ENCODE peak calls at places on chromosomes 5 and 9, in seven cellular contexts. N is GM23338; A is HCT116; F is tibial artery; B is Peyer's patch; Z is left ventricle myocardium inferior; Q is CD8-positive, alpha-beta memory T cell. G is an unnamed sample.

GRCh38 chr9:104861406-104861805 is 66.5 kb downstream of the ABCA1 start:
- DNase-seq in Q (no peak), N (no peak), B (no peak), A (no peak), F (no peak), Z (no peak), G (no peak)

GRCh38 chr5:30871191-30871590 is 322.3 kb upstream of the CDH6 start:
- DNase-seq in F (no peak), B (no peak), Z (no peak), N (no peak), Q (no peak), A (no peak), G (no peak)

GRCh38 chr9:7289773-7290172 is 509.8 kb downstream of the DMAC1 start:
- DNase-seq in N (no peak), Q (no peak), B (no peak), A (no peak), F (no peak), Z (no peak), G (no peak)

GRCh38 chr5:110909950-110910349 is 161.6 kb upstream of the TSLP start:
- DNase-seq in Z (no peak), Q (no peak), A (no peak), B (no peak), F (no peak), N (no peak), G (no peak)

GRCh38 chr9:29701536-29701935 is 2128.3 kb upstream of the C9orf72 start:
- DNase-seq in B (no peak), N (no peak), Q (no peak), F (no peak), Z (no peak), A (no peak), G (no peak)

GRCh38 chr9:93649610-93650261 is 73.4 kb downstream of the PHF2 start:
- DNase-seq in F (no peak), A (no peak), N (no peak), Z (peak; percentile 2), Q (no peak), B (peak; percentile 26), G (peak; percentile 39)

GRCh38 chr5:82425591-82425990 is 147.4 kb upstream of the RPS23 start:
- DNase-seq in N (no peak), A (no peak), Q (no peak), F (no peak), B (peak; percentile 49), Z (no peak), G (no peak)

GRCh38 chr5:149421834-149422233 is 42.7 kb upstream of the IL17B start:
- DNase-seq in Q (no peak), N (no peak), B (no peak), F (no peak), A (no peak), Z (no peak), G (no peak)

GRCh38 chr5:89956838-89957237 is 452.7 kb downstream of the CETN3 start:
- DNase-seq in Z (no peak), A (no peak), Q (no peak), F (no peak), B (no peak), N (no peak), G (no peak)

GRCh38 chr5:134944630-134945029 is 23.1 kb upstream of the CATSPER3 start:
- DNase-seq in F (no peak), Q (no peak), B (no peak), N (no peak), A (no peak), Z (no peak), G (no peak)

GRCh38 chr9:445033-445432 is 230.4 kb downstream of the DOCK8 start:
- DNase-seq in A (no peak), F (no peak), Q (no peak), Z (peak; percentile 53), B (no peak), N (no peak), G (no peak)

GRCh38 chr9:92608221-92609141 is 61.5 kb downstream of the IPPK start:
- DNase-seq in N (no peak), B (no peak), A (no peak), Q (no peak), Z (peak; percentile 78), F (peak; percentile 82), G (no peak)

GRCh38 chr5:126594077-126594476 is 942 bp downstream of the ALDH7A1 start:
- DNase-seq in Z (no peak), N (peak; percentile 23), B (no peak), F (no peak), Q (no peak), A (no peak), G (no peak)

GRCh38 chr5:36239370-36240293 is 2.1 kb downstream of the NADK2 start:
- DNase-seq in N (no peak), Q (no peak), Z (no peak), F (no peak), B (no peak), A (no peak), G (no peak)

GRCh38 chr5:81230429-81230828 is 2.7 kb upstream of the CKMT2 start:
- DNase-seq in Q (no peak), A (no peak), N (no peak), F (no peak), B (no peak), Z (no peak), G (no peak)

GRCh38 chr5:65213921-65214525 is 267.7 kb downstream of the ADAMTS6 start:
- DNase-seq in A (peak; percentile 26), F (no peak), Q (no peak), N (peak; percentile 80), B (no peak), Z (peak; percentile 13), G (no peak)

GRCh38 chr5:133398646-133399081 is 213.7 kb downstream of the FSTL4 start:
- DNase-seq in Z (no peak), N (no peak), Q (no peak), B (no peak), F (no peak), A (no peak), G (peak; percentile 38)

GRCh38 chr5:64096771-64097170 is 68.9 kb upstream of the RNF180 start:
- DNase-seq in A (no peak), Z (no peak), Q (no peak), F (no peak), B (no peak), N (no peak), G (no peak)

GRCh38 chr9:73151653-73152382 is at the start of gene ANXA1:
- DNase-seq in B (no peak), N (peak; percentile 60), Q (peak; percentile 59), F (no peak), A (peak; percentile 89), Z (no peak), G (no peak)

GRCh38 chr5:106397700-106398099 is 1273.0 kb downstream of the EFNA5 start:
- DNase-seq in F (no peak), Q (no peak), B (no peak), A (peak; percentile 89), N (no peak), Z (no peak), G (no peak)

GRCh38 chr5:133753856-133754255 is 141.5 kb upstream of the FSTL4 start:
- DNase-seq in Q (no peak), F (no peak), B (no peak), Z (no peak), N (no peak), A (no peak), G (no peak)

GRCh38 chr9:121839726-121840500 is 188.5 kb downstream of the DAB2IP start:
- DNase-seq in Z (no peak), N (no peak), Q (no peak), A (no peak), B (peak; percentile 27), F (no peak), G (peak; percentile 22)

GRCh38 chr9:16039103-16039987 is 486.5 kb downstream of the CCDC171 start:
- DNase-seq in Z (no peak), Q (no peak), B (no peak), F (no peak), A (peak; percentile 34), N (peak; percentile 90), G (no peak)

GRCh38 chr9:96027271-96028131 is 152.0 kb downstream of the ERCC6L2 start:
- DNase-seq in Z (peak; percentile 33), Q (no peak), N (peak; percentile 65), F (no peak), B (no peak), A (no peak), G (no peak)

GRCh38 chr9:37693265-37693664 is 42.5 kb downstream of the FRMPD1 start:
- DNase-seq in F (no peak), N (no peak), B (no peak), Z (no peak), Q (no peak), A (no peak), G (no peak)

GRCh38 chr9:130844028-130844427 is 9.0 kb downstream of the ABL1 start:
- DNase-seq in A (no peak), Z (peak; percentile 36), Q (no peak), N (no peak), B (no peak), F (no peak), G (no peak)

GRCh38 chr9:83355729-83356128 is 182.5 kb downstream of the FRMD3 start:
- DNase-seq in N (no peak), A (no peak), Q (no peak), B (no peak), F (no peak), Z (peak; percentile 64), G (no peak)

GRCh38 chr9:136542246-136543041 is 3.4 kb downstream of the NOTCH1 start:
- DNase-seq in F (no peak), B (no peak), A (no peak), Q (no peak), Z (no peak), N (no peak), G (no peak)
- H3K4me1 ChIP-seq in F (peaks cover 76% of the 10 kb centered on the region), B (peaks cover 80% of the 10 kb centered on the region), A (peaks cover 58% of the 10 kb centered on the region), Q (peaks cover 64% of the 10 kb centered on the region), Z (peaks cover 95% of the 10 kb centered on the region), N (peaks cover 3% of the 10 kb centered on the region), G (peaks cover 32% of the 10 kb centered on the region)

GRCh38 chr5:96699186-96699820 is 37.1 kb downstream of the CAST start:
- DNase-seq in F (no peak), Q (no peak), B (no peak), N (peak; percentile 48), A (no peak), Z (no peak), G (no peak)
- H3K36me3 ChIP-seq in F (peaks cover 11% of the 10 kb centered on the region), Q (peaks cover 9% of the 10 kb centered on the region), B (peaks cover 21% of the 10 kb centered on the region), N (no peaks in the 10 kb centered on the region), A (no peaks in the 10 kb centered on the region), Z (peaks cover 13% of the 10 kb centered on the region), G (peaks cover 8% of the 10 kb centered on the region)

DNA sequence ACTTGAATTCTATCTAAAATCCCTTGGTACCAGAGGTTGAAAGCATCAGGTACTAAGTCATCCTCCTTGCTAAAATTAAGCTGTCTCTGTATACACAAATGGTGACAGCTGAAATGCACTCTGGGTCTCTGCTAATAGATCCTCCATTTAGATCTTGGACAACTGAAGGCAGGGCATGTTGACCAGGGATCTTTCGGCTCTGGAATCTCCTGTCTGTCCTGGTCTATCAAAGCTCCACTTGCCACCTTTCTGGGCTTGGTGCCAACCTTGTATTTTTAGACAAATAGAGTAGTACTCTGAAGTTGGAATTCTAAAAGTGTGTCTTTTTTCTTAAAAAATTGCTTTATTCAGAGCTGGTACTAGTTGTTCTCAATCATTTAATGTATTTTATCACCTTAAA is 135.2 kb upstream of the HMHB1 start:
- DNase-seq in B (no peak), A (no peak), Q (no peak), N (no peak), F (no peak), Z (no peak), G (no peak)
- H3K4me1 ChIP-seq in B (no peaks in the 10 kb centered on the region), A (peaks cover 5% of the 10 kb centered on the region), Q (no peaks in the 10 kb centered on the region), N (peaks cover 4% of the 10 kb centered on the region), F (no peaks in the 10 kb centered on the region), Z (peaks cover 22% of the 10 kb centered on the region), G (no peaks in the 10 kb centered on the region)

DNA sequence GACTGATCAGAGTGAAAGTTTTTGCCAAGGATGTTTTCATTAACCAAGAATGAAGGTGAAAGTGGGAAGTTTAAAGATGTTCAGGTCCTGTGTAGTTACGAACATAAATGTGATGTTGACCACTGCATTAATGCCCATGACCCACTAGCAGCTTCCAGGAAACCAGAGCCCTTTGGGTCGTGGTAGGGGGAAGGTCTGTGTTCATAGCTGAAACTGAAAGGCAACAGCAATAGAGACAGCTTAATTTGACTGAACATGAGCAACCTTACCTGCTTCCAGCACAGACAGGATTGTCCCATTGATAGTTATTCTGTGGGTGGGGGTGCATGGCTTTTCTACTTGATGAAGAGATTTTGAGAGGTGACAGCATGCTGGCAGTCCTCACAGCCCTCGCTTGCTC is 21.1 kb downstream of the MARCHF6 start:
- DNase-seq in Z (no peak), F (no peak), A (no peak), Q (no peak), B (no peak), N (no peak), G (no peak)
- H3K36me3 ChIP-seq in Z (peaks cover 6% of the 10 kb centered on the region), F (no peaks in the 10 kb centered on the region), A (no peaks in the 10 kb centered on the region), Q (peaks cover 3% of the 10 kb centered on the region), B (peaks cover 5% of the 10 kb centered on the region), N (no peaks in the 10 kb centered on the region), G (peaks cover 6% of the 10 kb centered on the region)

G was measured in ascending aorta.